ENCODE peak calls at places on chromosomes 6 and 20, in ten cellular contexts. B is tibial nerve, K is A549, M is HCT116, E is IMR-90, P is transverse colon, G is spleen, L is ovary, O is breast epithelium, R is adrenal gland. J is an unnamed sample.

GRCh38 chr6:131182991-131183425 is 47.7 kb downstream of the AKAP7 start:
- DNase-seq in P (no peak), B (no peak), L (no peak), O (no peak), G (no peak), R (peak; percentile 32), K (peak; percentile 6), M (no peak), E (peak; percentile 56), J (no peak)

GRCh38 chr20:33653900-33654596 is 8.1 kb upstream of the C20orf144 start:
- DNase-seq in O (peak; percentile 72), E (no peak), P (peak; percentile 87), L (peak; percentile 74), R (no peak), K (no peak), M (no peak), B (no peak), G (peak; percentile 31), J (peak; percentile 72)

GRCh38 chr6:15131234-15132195 is 114.4 kb upstream of the JARID2 start:
- DNase-seq in M (no peak), E (peak; percentile 9), L (peak; percentile 20), R (no peak), B (no peak), O (no peak), G (no peak), K (no peak), P (no peak), J (no peak)

GRCh38 chr6:93139408-93140081 is 279.8 kb downstream of the EPHA7 start:
- DNase-seq in O (no peak), M (no peak), R (no peak), P (no peak), K (no peak), B (no peak), L (no peak), G (no peak), E (no peak), J (no peak)

GRCh38 chr6:42942444-42942843 is 13.2 kb downstream of the CNPY3 start:
- DNase-seq in R (no peak), L (no peak), P (no peak), M (no peak), K (no peak), E (no peak), O (no peak), B (no peak), G (no peak), J (no peak)

GRCh38 chr6:84428300-84428907 is 201.0 kb upstream of the CEP162 start:
- DNase-seq in E (peak; percentile 45), M (peak; percentile 44), R (peak; percentile 17), O (no peak), K (peak; percentile 7), B (peak; percentile 41), G (no peak), L (no peak), P (peak; percentile 11), J (no peak)

GRCh38 chr6:131063764-131064272 is 773 bp upstream of the EPB41L2 start:
- DNase-seq in P (no peak), G (no peak), L (peak; percentile 51), R (peak; percentile 36), B (no peak), M (no peak), E (no peak), K (no peak), O (no peak), J (no peak)

GRCh38 chr6:14729186-14729871 is 516.5 kb upstream of the JARID2 start:
- DNase-seq in R (no peak), P (no peak), G (no peak), B (no peak), E (no peak), L (no peak), M (no peak), K (no peak), O (no peak), J (no peak)

GRCh38 chr20:8331740-8332412 is 199.8 kb downstream of the PLCB1 start:
- DNase-seq in E (peak; percentile 76), K (no peak), B (no peak), R (peak; percentile 88), O (no peak), P (no peak), L (no peak), M (no peak), G (no peak), J (no peak)

GRCh38 chr6:158648682-158649131 is 1.1 kb upstream of the SYTL3 start:
- DNase-seq in B (no peak), G (no peak), K (no peak), R (no peak), O (no peak), E (peak; percentile 96), L (no peak), M (no peak), P (no peak), J (peak; percentile 13)

DNA sequence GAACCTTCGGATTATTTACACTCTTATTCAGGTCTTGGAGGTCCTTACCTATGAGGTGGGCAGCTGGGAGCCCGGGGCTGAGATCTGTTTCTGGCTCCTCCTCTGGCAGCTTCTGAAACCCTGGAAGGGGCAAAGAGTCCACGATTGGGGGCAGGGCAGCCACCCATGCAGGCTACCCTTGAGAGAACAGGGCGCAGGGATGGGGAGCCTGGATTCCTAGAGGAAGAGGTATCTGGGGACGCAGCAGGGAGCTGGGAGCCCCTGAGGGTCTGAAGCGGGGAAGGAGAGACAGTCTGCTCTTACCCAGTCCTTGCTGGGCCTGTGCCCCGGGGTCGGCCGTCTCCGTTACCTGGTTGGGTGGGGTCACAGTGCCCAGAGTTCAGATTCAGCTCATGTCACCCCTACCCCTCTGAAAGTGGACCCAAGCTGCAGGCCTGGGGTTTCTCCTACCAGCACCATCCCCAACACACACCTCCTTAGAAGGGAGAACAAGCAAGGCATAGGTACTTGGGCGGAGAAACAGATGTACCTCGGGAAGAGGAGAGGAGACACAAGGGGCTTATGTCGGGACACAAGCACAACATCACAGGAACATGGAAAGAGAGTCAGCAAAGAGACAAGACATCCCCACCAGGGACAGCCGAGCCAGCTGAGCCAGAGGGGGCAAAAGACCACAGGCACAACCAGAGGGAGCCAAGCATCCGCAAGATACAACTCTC is 554 bp downstream of the LTB start:
- DNase-seq in O (no peak), K (no peak), E (no peak), G (peak; percentile 85), B (no peak), R (no peak), L (peak; percentile 31), M (no peak), P (no peak), J (no peak)
- TF ChIP-seq POLR2A in O (no peak), K (no peak), E (no peak), G (no peak), B (no peak), R (no peak), L (no peak), M (no peak), P (no peak), J (no peak)

GRCh38 chr6:44109212-44109611 is 18.0 kb downstream of the MRPL14 start:
- DNase-seq in O (no peak), M (no peak), B (no peak), K (no peak), E (no peak), R (no peak), L (no peak), P (no peak), G (no peak), J (no peak)
- TF ChIP-seq POLR2A in O (no peak), M (no peak), B (no peak), K (no peak), E (no peak), R (no peak), L (no peak), P (no peak), G (no peak), J (no peak)

DNA sequence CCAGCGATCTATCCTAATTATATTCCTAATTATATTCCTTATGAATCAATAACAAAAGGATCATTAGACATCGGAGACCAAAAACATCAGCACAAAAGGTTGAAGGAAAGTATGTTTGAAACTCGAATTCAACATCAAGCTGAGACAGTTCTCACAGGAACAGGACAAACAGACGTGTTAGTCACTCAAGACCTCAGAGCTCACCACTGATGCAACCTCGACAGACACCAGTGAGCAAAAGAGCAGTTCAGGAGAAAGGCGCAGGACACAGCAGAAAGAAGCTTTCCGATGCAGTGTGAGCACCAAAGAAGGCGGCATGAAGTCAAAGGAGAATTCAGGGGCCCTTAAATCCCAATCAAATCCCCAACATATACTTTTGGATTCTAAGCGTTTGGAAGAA is 6.3 kb upstream of the RAMACL start:
- DNase-seq in P (no peak), O (no peak), M (no peak), G (no peak), K (no peak), L (no peak), R (no peak), B (no peak), E (peak; percentile 84), J (no peak)
- TF ChIP-seq POLR2A in P (no peak), O (no peak), M (no peak), G (no peak), K (no peak), L (no peak), R (no peak), B (no peak), E (no peak), J (no peak)

DNA sequence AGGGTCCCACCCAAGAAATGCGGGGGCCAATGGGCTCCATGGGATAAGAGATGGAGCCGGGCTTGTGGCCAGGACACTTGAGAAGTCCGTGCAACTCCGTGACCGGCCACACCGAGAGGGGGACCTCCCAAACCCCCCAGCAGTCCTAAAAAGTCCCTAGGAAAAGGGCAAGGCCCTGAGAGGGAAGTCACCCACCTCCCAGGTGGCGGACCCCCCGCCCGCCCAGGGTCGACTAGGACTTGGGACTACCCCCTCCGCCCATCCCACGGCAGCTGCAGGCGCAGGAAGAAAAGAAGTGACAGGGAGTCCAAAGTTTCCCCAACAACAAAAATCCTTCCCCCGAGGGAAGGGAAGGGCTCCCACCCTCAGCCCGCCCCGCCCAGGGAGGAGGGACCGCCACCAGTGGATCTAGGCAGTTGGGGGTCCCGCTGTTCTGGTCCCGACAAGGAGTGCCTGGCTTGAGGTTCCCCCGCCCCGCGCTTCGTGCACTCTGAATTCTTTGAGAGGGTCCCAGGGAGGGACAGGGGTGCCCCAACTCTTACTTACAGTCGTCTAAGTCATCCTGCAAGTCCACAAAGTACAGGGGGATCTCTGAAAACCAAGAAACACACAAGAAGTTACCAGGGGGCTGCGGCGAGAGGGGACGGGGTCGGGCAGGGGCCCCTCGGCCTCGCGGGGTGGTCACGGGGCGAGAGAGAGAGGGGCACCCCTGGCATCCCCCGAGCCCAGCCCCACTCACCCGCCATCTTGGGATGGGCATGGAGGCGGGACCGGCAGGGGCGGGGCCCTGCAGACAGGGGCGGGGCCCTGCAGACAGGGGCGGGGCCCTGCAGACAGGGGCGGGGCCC is 611 bp upstream of the RAB22A start:
- DNase-seq in M (no peak), L (peak; percentile 83), B (peak; percentile 34), K (peak; percentile 54), E (peak; percentile 46), O (peak; percentile 49), G (peak; percentile 96), R (peak; percentile 67), P (peak; percentile 48), J (peak; percentile 88)
- TF ChIP-seq POLR2A in M (peak; percentile 9), L (no peak), B (no peak), K (peak; percentile 81), E (no peak), O (no peak), G (no peak), R (no peak), P (peak; percentile 45), J (no peak)